ENCODE peak calls at places on chromosomes 7 and 10, in nine cellular contexts. S is ELF-1; X is central memory CD8-positive, alpha-beta T cell; T is memory B cell; L is stimulated activated CD8-positive, alpha-beta memory T cell treated with anti-CD3 and anti-CD28 coated beads, Interleukin-7, amount 100 ng/mL, for 24 hours; C is stomach; H is HTR-8/SVneo; W is head of caudate nucleus; D is stimulated activated CD4-positive, alpha-beta T cell treated with anti-CD3 and anti-CD28 coated beads, TNF-alpha, amount 100 ng/mL, for 4 hours. B is an unnamed sample.

GRCh38 chr10:77680065-77680464 is 42.5 kb upstream of the KCNMA1 start:
- DNase-seq in S (no peak), X (no peak), T (no peak), L (no peak), C (no peak), H (no peak), W (no peak), D (no peak), B (no peak)

GRCh38 chr10:43197834-43198681 is 59.8 kb downstream of the CSGALNACT2 start:
- DNase-seq in S (peak), X (no peak), T (no peak), L (no peak), C (peak), H (no peak), W (no peak), D (no peak), B (peak)

GRCh38 chr7:3964980-3965606 is 664.0 kb downstream of the SDK1 start:
- DNase-seq in S (no peak), X (no peak), T (no peak), L (no peak), C (no peak), H (no peak), W (no peak), D (no peak), B (no peak)

GRCh38 chr7:7349156-7349555 is 166.8 kb downstream of the C1GALT1 start:
- DNase-seq in S (no peak), X (no peak), T (no peak), L (no peak), C (no peak), H (no peak), W (no peak), D (no peak), B (no peak)

GRCh38 chr7:5550385-5550784 is 126.8 kb upstream of the TNRC18 start:
- DNase-seq in S (peak), X (no peak), T (no peak), L (no peak), C (no peak), H (no peak), W (no peak), D (no peak), B (no peak)

GRCh38 chr10:102856758-102857424 is 2.8 kb downstream of the BORCS7 start:
- DNase-seq in S (peak), X (no peak), T (no peak), L (no peak), C (no peak), H (no peak), W (no peak), D (no peak), B (peak)

GRCh38 chr10:1420663-1421362 is 316.5 kb downstream of the ADARB2 start:
- DNase-seq in S (peak), X (peak), T (peak), L (peak), C (peak), H (peak), W (peak), D (peak), B (peak)

GRCh38 chr10:78981970-78982281 is 86.8 kb upstream of the ZMIZ1 start:
- DNase-seq in S (peak), X (no peak), T (no peak), L (no peak), C (no peak), H (no peak), W (no peak), D (no peak), B (no peak)

GRCh38 chr10:123640016-123640535 is 26.1 kb upstream of the GPR26 start:
- DNase-seq in S (peak), X (no peak), T (no peak), L (no peak), C (no peak), H (no peak), W (no peak), D (no peak), B (peak)

GRCh38 chr7:40223451-40224112 is 88.8 kb downstream of the SUGCT start:
- DNase-seq in S (no peak), X (no peak), T (no peak), L (no peak), C (no peak), H (no peak), W (no peak), D (no peak), B (no peak)

GRCh38 chr10:60032723-60033122 is 126.4 kb upstream of the CCDC6 start:
- DNase-seq in S (no peak), X (no peak), T (peak), L (no peak), C (peak), H (peak), W (peak), D (no peak), B (peak)

GRCh38 chr10:123135415-123136141 is at the start of gene HMX3:
- DNase-seq in S (peak), X (no peak), T (peak), L (no peak), C (no peak), H (no peak), W (no peak), D (no peak), B (peak)

B was measured in GM23338.